ENCODE peak calls at places on chromosomes 6 and 20, in nine cellular contexts. M, K, J, A, Q, H, C, P and I are unnamed samples.

GRCh38 chr6:139533573-139534471 is 159.4 kb upstream of the CITED2 start:
- DNase-seq in M (no peak), K (no peak), J (no peak), A (no peak), Q (no peak), H (peak; percentile 27), C (no peak), P (no peak), I (peak; percentile 76)

GRCh38 chr6:134657751-134658522 is 292.0 kb downstream of the ALDH8A1 start:
- DNase-seq in M (no peak), K (no peak), J (no peak), A (no peak), Q (no peak), H (no peak), C (no peak), P (no peak), I (no peak)

GRCh38 chr6:132768051-132768517 is 10.4 kb upstream of the VNN2 start:
- DNase-seq in M (peak; percentile 43), K (no peak), J (peak; percentile 36), A (no peak), Q (no peak), H (peak; percentile 38), C (peak; percentile 43), P (peak; percentile 64), I (peak; percentile 45)

GRCh38 chr6:166928644-166929515 is 27.5 kb downstream of the RNASET2 start:
- DNase-seq in M (no peak), K (no peak), J (no peak), A (no peak), Q (no peak), H (no peak), C (no peak), P (no peak), I (no peak)

GRCh38 chr6:23454090-23454998 is 671.7 kb upstream of the NRSN1 start:
- DNase-seq in M (no peak), K (no peak), J (no peak), A (no peak), Q (no peak), H (no peak), C (no peak), P (no peak), I (no peak)

GRCh38 chr6:33197431-33198048 is 2.9 kb downstream of the RXRB start:
- DNase-seq in M (no peak), K (no peak), J (no peak), A (no peak), Q (no peak), H (no peak), C (peak; percentile 64), P (no peak), I (peak; percentile 79)

GRCh38 chr6:29739136-29739881 is 16.1 kb downstream of the HLA-F start:
- DNase-seq in M (no peak), K (no peak), J (no peak), A (no peak), Q (no peak), H (no peak), C (peak; percentile 51), P (no peak), I (no peak)

GRCh38 chr6:16374796-16375195 is 136.4 kb downstream of the GMPR start:
- DNase-seq in M (peak; percentile 53), K (no peak), J (no peak), A (no peak), Q (no peak), H (no peak), C (no peak), P (no peak), I (no peak)

GRCh38 chr6:30842754-30843610 is 41.3 kb upstream of the DDR1 start:
- DNase-seq in M (no peak), K (no peak), J (no peak), A (no peak), Q (no peak), H (no peak), C (no peak), P (no peak), I (peak; percentile 48)

GRCh38 chr6:36594816-36595167 is 630 bp downstream of the SRSF3 start:
- DNase-seq in M (no peak), K (no peak), J (no peak), A (no peak), Q (no peak), H (no peak), C (peak; percentile 8), P (no peak), I (peak; percentile 3)

GRCh38 chr6:10719386-10720228 is 3.3 kb upstream of the TMEM14C start:
- DNase-seq in M (no peak), K (peak; percentile 60), J (peak; percentile 69), A (peak; percentile 23), Q (no peak), H (no peak), C (no peak), P (peak; percentile 57), I (no peak)
- H3K4me3 ChIP-seq in M (peak overlapping the region; percentile 61), K (peak overlapping the region; percentile 47), J (peak overlapping the region; percentile 84), A (peak overlapping the region; percentile 66), Q (peak overlapping the region; percentile 66), H (peak overlapping the region; percentile 63), C (no peak overlapping the region), P (peak overlapping the region; percentile 44), I (peak overlapping the region; percentile 64)

DNA sequence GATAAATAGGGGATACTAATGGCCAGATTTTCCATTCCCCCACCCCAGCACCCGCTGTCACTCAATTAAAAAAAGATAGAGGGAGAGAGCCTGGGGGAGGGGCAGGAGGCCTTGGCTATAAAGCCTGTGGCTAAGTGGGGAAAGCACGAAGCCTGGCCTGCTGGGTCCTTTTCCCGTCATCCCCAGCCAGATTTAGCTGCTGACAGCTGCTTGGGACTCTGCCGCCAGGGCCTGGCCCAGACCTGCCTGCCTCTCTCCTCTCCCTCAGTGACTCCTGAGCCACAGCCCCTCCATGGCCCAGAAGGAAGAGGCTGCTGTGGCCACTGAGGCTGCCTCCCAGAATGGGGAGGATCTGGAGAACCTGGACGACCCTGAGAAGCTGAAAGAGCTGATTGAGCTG is at the start of gene APOBEC2:
- DNase-seq in M (no peak), K (no peak), J (peak; percentile 86), A (no peak), Q (no peak), H (no peak), C (peak; percentile 61), P (no peak), I (no peak)
- TF ChIP-seq POLR2A in M (no peak), K (no peak), J (peak; percentile 80), A (no peak), Q (no peak), H (no peak), C (no peak), P (no peak), I (no peak)

GRCh38 chr20:18496042-18496441 is 983 bp downstream of the RBBP9 start:
- DNase-seq in M (no peak), K (no peak), J (no peak), A (no peak), Q (no peak), H (no peak), C (no peak), P (no peak), I (no peak)

GRCh38 chr20:18496740-18497592 is at the start of gene RBBP9:
- DNase-seq in M (peak; percentile 79), K (peak; percentile 79), J (peak; percentile 89), A (peak; percentile 79), Q (peak; percentile 64), H (peak; percentile 58), C (peak; percentile 89), P (peak; percentile 93), I (peak; percentile 95)

DNA sequence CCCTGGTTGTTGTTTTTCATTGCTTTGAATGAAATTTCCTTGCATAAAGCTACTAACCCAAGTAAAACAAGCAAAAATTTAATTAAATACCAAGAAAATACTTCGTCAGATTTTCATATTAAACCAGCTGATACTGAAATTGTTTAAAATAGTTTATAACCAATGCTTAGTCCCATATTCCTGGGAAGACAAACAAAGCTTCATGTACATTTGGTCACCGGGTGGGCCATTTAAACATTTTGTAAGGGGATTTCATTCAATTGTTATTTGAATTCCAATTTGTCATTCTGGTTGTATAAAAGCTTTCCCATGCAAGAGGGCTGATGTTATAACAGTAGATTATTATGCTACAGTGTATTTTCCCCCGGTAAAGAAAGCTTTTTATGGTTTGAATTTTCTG is 578 bp upstream of the RBBP9 start:
- DNase-seq in M (no peak), K (no peak), J (no peak), A (no peak), Q (no peak), H (no peak), C (no peak), P (no peak), I (no peak)
- H3K4me3 ChIP-seq in M (no peak overlapping the region), K (no peak overlapping the region), J (no peak overlapping the region), A (no peak overlapping the region), Q (peak overlapping the region; percentile 79), H (peak overlapping the region; percentile 83), C (no peak overlapping the region), P (no peak overlapping the region), I (no peak overlapping the region)

GRCh38 chr6:12012566-12013367 is 655 bp downstream of the HIVEP1 start:
- DNase-seq in M (peak; percentile 64), K (peak; percentile 61), J (peak; percentile 67), A (peak; percentile 68), Q (peak; percentile 65), H (peak; percentile 61), C (peak; percentile 81), P (peak; percentile 77), I (peak; percentile 92)
- TF ChIP-seq POLR2A in M (peak; percentile 41), K (no peak), J (peak; percentile 23), A (no peak), Q (peak; percentile 11), H (no peak), C (peak; percentile 76), P (peak; percentile 37), I (peak; percentile 71)

GRCh38 chr6:35485402-35485877 is 11.4 kb downstream of the TEAD3 start:
- DNase-seq in M (no peak), K (peak; percentile 82), J (no peak), A (peak; percentile 69), Q (peak; percentile 65), H (no peak), C (no peak), P (no peak), I (peak; percentile 85)
- H3K4me3 ChIP-seq in M (peak overlapping the region; percentile 29), K (peak overlapping the region; percentile 19), J (peak overlapping the region; percentile 33), A (peak overlapping the region; percentile 10), Q (peak overlapping the region; percentile 63), H (no peak overlapping the region), C (no peak overlapping the region), P (no peak overlapping the region), I (peak overlapping the region; percentile 26)

DNA sequence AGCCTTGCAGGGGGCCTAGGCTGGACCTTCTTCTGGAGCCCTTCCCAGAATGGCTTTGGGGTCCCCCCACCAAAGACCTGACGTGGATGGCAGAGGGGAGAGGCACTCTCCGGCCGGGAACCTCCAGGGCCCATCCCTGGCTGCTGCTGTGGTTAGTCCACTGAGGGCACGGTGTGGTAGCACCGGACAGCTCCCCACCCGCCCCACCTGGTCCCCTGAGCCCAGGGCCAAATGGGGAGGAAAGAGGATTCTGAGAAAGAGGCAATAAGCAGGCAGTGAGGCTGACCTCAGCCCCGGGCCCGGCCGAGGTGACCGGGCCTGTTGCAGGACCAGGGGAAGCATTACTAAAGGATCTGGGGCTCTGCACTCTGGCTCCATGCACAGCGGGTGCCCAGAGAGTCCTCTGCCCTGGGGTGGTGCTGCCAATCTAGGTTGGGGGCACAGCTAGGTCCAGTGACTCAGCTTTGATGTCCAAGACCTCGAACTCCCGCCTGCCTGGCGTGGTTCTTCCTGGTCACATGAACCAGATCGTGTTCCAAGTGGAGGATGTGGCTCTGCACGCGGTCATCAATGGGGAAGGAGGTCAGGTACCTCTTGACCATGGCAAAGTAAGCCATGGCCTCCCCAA is 2.2 kb downstream of the CENPB start:
- DNase-seq in M (no peak), K (no peak), J (no peak), A (no peak), Q (no peak), H (no peak), C (no peak), P (no peak), I (no peak)
- TF ChIP-seq POLR2A in M (no peak), K (no peak), J (no peak), A (no peak), Q (no peak), H (no peak), C (no peak), P (no peak), I (no peak)

GRCh38 chr6:4359108-4359710 is 223.8 kb upstream of the ECI2 start:
- DNase-seq in M (no peak), K (no peak), J (no peak), A (no peak), Q (no peak), H (no peak), C (peak; percentile 37), P (no peak), I (no peak)
- H3K4me3 ChIP-seq in M (no peak overlapping the region), K (no peak overlapping the region), J (no peak overlapping the region), A (no peak overlapping the region), Q (peak overlapping the region; percentile 22), H (no peak overlapping the region), C (no peak overlapping the region), P (no peak overlapping the region), I (no peak overlapping the region)